ENCODE peak calls at places on chromosome X, in five cellular contexts. X, Z, L, V and S are unnamed samples.

GRCh38 chrX:47628980-47629379 is 750 bp downstream of the CFP start:
- DNase-seq in X (no peak), L (no peak), Z (no peak), V (no peak), S (no peak)

GRCh38 chrX:42050345-42050744 is 127.0 kb upstream of the CASK start:
- DNase-seq in Z (no peak), L (no peak), X (no peak), V (no peak), S (no peak)

GRCh38 chrX:154348114-154348531 is 26.3 kb downstream of the FLNA start:
- DNase-seq in V (no peak), X (no peak), L (no peak), Z (no peak), S (no peak)

GRCh38 chrX:43552166-43552565 is 103.9 kb upstream of the MAOA start:
- DNase-seq in X (no peak), L (no peak), V (peak), Z (no peak), S (peak)

GRCh38 chrX:8632949-8633348 is 99.0 kb downstream of the ANOS1 start:
- DNase-seq in X (no peak), Z (peak), V (no peak), L (no peak), S (no peak)

GRCh38 chrX:148133099-148133725 is 152.1 kb downstream of the FMR1NB start:
- DNase-seq in V (no peak), X (no peak), L (no peak), Z (no peak), S (no peak)

GRCh38 chrX:71537743-71538142 is 4.8 kb downstream of the OGT start:
- DNase-seq in X (no peak), L (no peak), V (no peak), Z (no peak), S (no peak)

GRCh38 chrX:112761239-112762207 is 79.1 kb downstream of the AMOT start:
- DNase-seq in V (no peak), Z (no peak), X (no peak), L (no peak), S (no peak)

GRCh38 chrX:3697220-3697684 is 16.2 kb downstream of the PRKX start:
- DNase-seq in V (no peak), X (no peak), L (no peak), Z (no peak), S (no peak)

GRCh38 chrX:335758-336155 is 17.2 kb upstream of the GTPBP6 start:
- DNase-seq in Z (no peak), X (no peak), L (no peak), V (no peak), S (no peak)

GRCh38 chrX:118761950-118762725 is 34.7 kb downstream of the IL13RA1 start:
- DNase-seq in V (no peak), Z (no peak), L (no peak), X (peak), S (no peak)

GRCh38 chrX:152725409-152725808 is 8.1 kb downstream of the CSAG1 start:
- DNase-seq in V (no peak), Z (no peak), X (no peak), L (no peak), S (no peak)

GRCh38 chrX:9339603-9340569 is 125.0 kb upstream of the TBL1X start:
- DNase-seq in X (no peak), V (no peak), L (no peak), Z (no peak), S (no peak)

GRCh38 chrX:107537815-107538214 is 88.4 kb downstream of the FRMPD3 start:
- DNase-seq in X (peak), L (no peak), Z (peak), V (peak), S (peak)

GRCh38 chrX:47448165-47448806 is 34.7 kb downstream of the ZNF41 start:
- DNase-seq in L (no peak), V (no peak), Z (no peak), X (no peak), S (no peak)

GRCh38 chrX:46941341-46941740 is 29.1 kb downstream of the JADE3 start:
- DNase-seq in V (no peak), L (no peak), Z (peak), X (no peak), S (no peak)

GRCh38 chrX:113833656-113834055 is 750.2 kb upstream of the HTR2C start:
- DNase-seq in X (no peak), Z (no peak), V (no peak), L (no peak), S (no peak)

GRCh38 chrX:108735087-108735679 is 1.2 kb downstream of the IRS4 start:
- DNase-seq in Z (no peak), V (peak), L (no peak), X (no peak), S (no peak)

GRCh38 chrX:16445166-16445752 is 204.7 kb upstream of the S100G start:
- DNase-seq in Z (peak), V (peak), L (no peak), X (peak), S (no peak)

GRCh38 chrX:27565992-27566391 is 24.2 kb upstream of the DCAF8L2 start:
- DNase-seq in X (no peak), L (no peak), V (no peak), Z (peak), S (no peak)

GRCh38 chrX:555589-556220 is 74.9 kb upstream of the SHOX start:
- DNase-seq in X (no peak), L (no peak), V (no peak), Z (no peak), S (no peak)

GRCh38 chrX:55818673-55819375 is 101.3 kb downstream of the RRAGB start:
- DNase-seq in L (no peak), Z (no peak), X (no peak), V (no peak), S (no peak)

GRCh38 chrX:66751136-66751782 is 112.4 kb upstream of the EDA2R start:
- DNase-seq in X (no peak), V (no peak), Z (no peak), L (no peak), S (no peak)

GRCh38 chrX:65926095-65927019 is 113.5 kb downstream of the VSIG4 start:
- DNase-seq in L (no peak), Z (no peak), V (no peak), X (no peak), S (no peak)

GRCh38 chrX:43702660-43703059 is 46.6 kb downstream of the MAOA start:
- DNase-seq in V (no peak), L (no peak), Z (peak), X (no peak), S (no peak)

GRCh38 chrX:1093112-1093511 is 119.3 kb downstream of the CRLF2 start:
- DNase-seq in Z (no peak), V (no peak), L (no peak), X (no peak), S (no peak)

GRCh38 chrX:110699109-110699508 is 96.5 kb downstream of the CHRDL1 start:
- DNase-seq in V (no peak), L (no peak), X (no peak), Z (peak), S (no peak)

GRCh38 chrX:115582871-115583729 is 22.1 kb downstream of the PLS3 start:
- DNase-seq in X (no peak), V (no peak), Z (peak), L (no peak), S (no peak)

GRCh38 chrX:41145920-41146608 is 60.8 kb downstream of the USP9X start:
- DNase-seq in X (no peak), Z (peak), V (no peak), L (no peak), S (peak)

GRCh38 chrX:49276671-49277519 is 7.3 kb downstream of the PPP1R3F start:
- DNase-seq in Z (peak), X (no peak), V (no peak), L (no peak), S (no peak)

GRCh38 chrX:19593684-19594083 is 78.4 kb upstream of the MAP3K15 start:
- DNase-seq in Z (peak), L (no peak), V (peak), X (no peak), S (no peak)

GRCh38 chrX:19842542-19842941 is 44.9 kb downstream of the SH3KBP1 start:
- DNase-seq in V (no peak), Z (no peak), X (no peak), L (no peak), S (no peak)

DNA sequence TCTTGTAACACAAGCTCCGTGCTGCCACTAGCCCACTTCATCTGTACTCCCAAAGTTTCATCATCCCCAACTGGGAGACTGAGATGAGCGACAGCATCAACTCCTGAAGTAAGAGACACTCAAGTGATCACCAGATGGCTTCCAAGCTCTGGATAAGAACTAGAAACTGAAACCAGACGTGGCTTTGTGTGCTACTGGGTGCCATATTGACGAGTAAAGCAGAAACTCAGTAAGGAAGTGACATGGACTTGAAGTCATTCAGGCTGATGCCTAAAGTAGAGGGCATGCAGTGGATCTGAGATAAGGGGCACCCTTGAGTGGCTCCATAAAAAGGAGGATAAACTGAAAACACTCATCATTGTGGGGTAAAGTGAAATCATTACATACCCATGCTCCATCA is 72.4 kb downstream of the PCYT1B start:
- DNase-seq in L (no peak), V (no peak), X (no peak), Z (no peak), S (no peak)
- H3K27ac ChIP-seq in L (no peak), V (no peak), X (no peak), Z (no peak), S (no peak)

GRCh38 chrX:11577603-11578002 is 88.1 kb downstream of the ARHGAP6 start:
- DNase-seq in X (no peak), Z (no peak), V (no peak), L (no peak), S (no peak)
- H3K27ac ChIP-seq in X (no peak), Z (no peak), V (no peak), L (no peak), S (no peak)

DNA sequence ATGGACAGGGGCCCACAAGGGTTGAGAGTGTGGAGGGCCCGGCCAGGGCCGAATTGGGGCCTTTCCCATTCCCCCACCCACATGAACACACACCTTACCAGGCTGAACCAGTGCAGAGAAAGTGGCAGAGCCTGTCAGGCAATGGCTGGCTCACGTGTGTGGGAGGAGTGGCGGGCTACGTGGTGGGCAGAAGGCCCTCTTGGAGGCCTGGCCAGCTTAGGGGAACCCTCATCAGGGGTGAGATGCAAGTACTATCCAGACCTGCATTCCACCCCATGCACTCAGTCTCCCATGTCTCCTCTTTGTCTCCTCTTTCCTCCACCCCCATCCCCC is 965 bp downstream of the TCEAL4 start:
- DNase-seq in Z (peak), L (no peak), V (no peak), X (no peak), S (no peak)
- H3K27ac ChIP-seq in Z (peak), L (peak), V (peak), X (no peak), S (peak)

DNA sequence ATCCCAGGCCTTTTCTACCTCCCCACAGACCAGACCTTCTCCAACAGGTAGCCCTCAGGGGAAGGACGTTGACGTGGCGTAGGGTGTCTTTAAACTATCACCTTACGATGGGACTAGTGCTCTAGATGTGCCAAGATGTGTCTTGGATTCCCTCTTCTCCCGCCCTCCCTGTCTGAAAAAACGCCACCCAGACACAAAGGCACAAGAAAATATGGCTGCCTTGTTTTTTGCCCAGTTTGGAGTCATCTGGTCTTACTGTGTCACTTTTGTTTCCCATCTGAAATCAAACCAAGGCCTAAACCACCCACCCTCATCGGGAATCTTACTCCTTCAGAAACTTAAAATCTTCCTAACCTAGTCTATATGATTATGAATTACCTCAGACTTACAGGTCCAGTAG is 235.4 kb downstream of the OR13H1 start:
- DNase-seq in V (no peak), L (no peak), X (no peak), Z (no peak), S (no peak)
- H3K27ac ChIP-seq in V (peak), L (no peak), X (no peak), Z (no peak), S (no peak)

GRCh38 chrX:13716455-13716854 is 18.0 kb downstream of the TRAPPC2 start:
- DNase-seq in X (no peak), Z (no peak), L (no peak), V (no peak), S (no peak)

GRCh38 chrX:13716905-13717304 is 17.5 kb downstream of the TRAPPC2 start:
- DNase-seq in L (no peak), V (no peak), X (no peak), Z (no peak), S (no peak)

GRCh38 chrX:13721371-13721770 is 13.0 kb downstream of the TRAPPC2 start:
- DNase-seq in V (no peak), X (no peak), Z (no peak), L (no peak), S (no peak)

GRCh38 chrX:13719192-13719856 is 15.1 kb downstream of the TRAPPC2 start:
- DNase-seq in Z (peak), X (no peak), L (no peak), V (no peak), S (no peak)

GRCh38 chrX:13717697-13718483 is 16.5 kb downstream of the TRAPPC2 start:
- DNase-seq in Z (peak), L (no peak), X (no peak), V (no peak), S (no peak)
- H3K27ac ChIP-seq in Z (peak), L (peak), X (no peak), V (no peak), S (no peak)